ENCODE peak calls at places on chromosomes 1 and 21, in nine cellular contexts. N, R, H, P, O, U, W, G and K are unnamed samples.

GRCh38 chr1:26059906-26060305 is 7.5 kb downstream of the TRIM63 start:
- DNase-seq in N (no peak), R (no peak), H (no peak), P (no peak), O (no peak), U (no peak), W (no peak), G (no peak), K (no peak)

GRCh38 chr1:36397083-36397377 is 678 bp downstream of the LSM10 start:
- DNase-seq in N (no peak), R (no peak), H (no peak), P (no peak), O (no peak), U (no peak), W (no peak), G (no peak), K (no peak)

GRCh38 chr1:153678519-153679336 is at the start of gene NPR1:
- DNase-seq in N (no peak), R (no peak), H (peak), P (no peak), O (peak), U (no peak), W (no peak), G (no peak), K (no peak)

GRCh38 chr1:234409328-234409727 is 36.1 kb downstream of the COA6 start:
- DNase-seq in N (no peak), R (no peak), H (no peak), P (no peak), O (no peak), U (no peak), W (no peak), G (peak), K (no peak)

GRCh38 chr1:42282024-42282579 is 52.9 kb downstream of the FOXJ3 start:
- DNase-seq in N (peak), R (no peak), H (no peak), P (no peak), O (no peak), U (peak), W (no peak), G (peak), K (peak)

GRCh38 chr21:29511076-29511475 is 212.4 kb downstream of the BACH1 start:
- DNase-seq in N (no peak), R (no peak), H (no peak), P (no peak), O (no peak), U (no peak), W (no peak), G (no peak), K (no peak)

GRCh38 chr1:176843352-176844297 is 320.9 kb downstream of the ASTN1 start:
- DNase-seq in N (no peak), R (no peak), H (no peak), P (peak), O (no peak), U (no peak), W (peak), G (peak), K (peak)

GRCh38 chr1:158077366-158078256 is 84.2 kb downstream of the KIRREL1 start:
- DNase-seq in N (no peak), R (no peak), H (no peak), P (no peak), O (no peak), U (no peak), W (no peak), G (no peak), K (no peak)

GRCh38 chr1:115258302-115258866 is 79.7 kb downstream of the NGF start:
- DNase-seq in N (no peak), R (no peak), H (no peak), P (no peak), O (no peak), U (no peak), W (peak), G (peak), K (no peak)

GRCh38 chr1:207938016-207938415 is 27.1 kb upstream of the CD34 start:
- DNase-seq in N (no peak), R (no peak), H (no peak), P (no peak), O (no peak), U (no peak), W (peak), G (peak), K (no peak)

GRCh38 chr1:109275706-109276345 is 7.1 kb downstream of the PSRC1 start:
- DNase-seq in N (no peak), R (no peak), H (no peak), P (no peak), O (peak), U (no peak), W (peak), G (peak), K (no peak)

GRCh38 chr21:21200103-21200938 is 202.1 kb downstream of the NCAM2 start:
- DNase-seq in N (peak), R (no peak), H (peak), P (no peak), O (no peak), U (peak), W (peak), G (peak), K (peak)

GRCh38 chr1:25727026-25727818 is 72.8 kb upstream of the SELENON start:
- DNase-seq in N (no peak), R (no peak), H (no peak), P (no peak), O (no peak), U (no peak), W (no peak), G (peak), K (no peak)

GRCh38 chr1:246012271-246012854 is 494.7 kb downstream of the SMYD3 start:
- DNase-seq in N (no peak), R (no peak), H (no peak), P (no peak), O (no peak), U (no peak), W (peak), G (peak), K (no peak)

GRCh38 chr1:98323906-98324358 is 337.6 kb upstream of the SNX7 start:
- DNase-seq in N (peak), R (no peak), H (no peak), P (no peak), O (no peak), U (peak), W (peak), G (peak), K (peak)

GRCh38 chr1:200634449-200635122 is 14.0 kb upstream of the KIF14 start:
- DNase-seq in N (no peak), R (no peak), H (no peak), P (no peak), O (no peak), U (no peak), W (no peak), G (no peak), K (no peak)
- TF ChIP-seq CTCF in N (no peak), R (no peak), H (no peak), P (no peak), O (no peak), U (peak), W (peak), G (peak), K (peak)

DNA sequence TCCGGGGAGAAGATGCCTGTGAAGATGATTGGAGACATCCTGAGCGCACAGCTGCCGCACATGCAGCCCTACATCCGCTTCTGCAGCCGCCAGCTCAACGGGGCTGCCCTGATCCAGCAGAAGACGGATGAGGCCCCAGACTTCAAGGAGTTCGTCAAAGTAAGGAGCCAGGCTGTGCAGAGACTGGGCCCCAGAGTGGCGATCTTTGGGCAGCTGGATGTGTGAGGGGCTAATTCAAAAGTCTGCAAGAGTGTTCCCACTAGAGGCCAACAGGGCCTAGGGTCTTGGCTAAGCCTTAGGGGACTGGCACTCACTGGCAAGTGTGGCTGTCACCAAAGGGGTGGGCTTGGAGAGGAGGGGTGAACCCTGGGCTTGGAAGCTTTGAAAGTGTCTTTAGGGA is 50.4 kb downstream of the ATP5PO start:
- DNase-seq in N (no peak), R (no peak), H (no peak), P (no peak), O (no peak), U (no peak), W (no peak), G (no peak), K (no peak)
- H3K4me3 ChIP-seq in N (no peak), R (no peak), H (no peak), P (no peak), O (no peak), U (no peak), W (no peak), G (no peak), K (no peak)

DNA sequence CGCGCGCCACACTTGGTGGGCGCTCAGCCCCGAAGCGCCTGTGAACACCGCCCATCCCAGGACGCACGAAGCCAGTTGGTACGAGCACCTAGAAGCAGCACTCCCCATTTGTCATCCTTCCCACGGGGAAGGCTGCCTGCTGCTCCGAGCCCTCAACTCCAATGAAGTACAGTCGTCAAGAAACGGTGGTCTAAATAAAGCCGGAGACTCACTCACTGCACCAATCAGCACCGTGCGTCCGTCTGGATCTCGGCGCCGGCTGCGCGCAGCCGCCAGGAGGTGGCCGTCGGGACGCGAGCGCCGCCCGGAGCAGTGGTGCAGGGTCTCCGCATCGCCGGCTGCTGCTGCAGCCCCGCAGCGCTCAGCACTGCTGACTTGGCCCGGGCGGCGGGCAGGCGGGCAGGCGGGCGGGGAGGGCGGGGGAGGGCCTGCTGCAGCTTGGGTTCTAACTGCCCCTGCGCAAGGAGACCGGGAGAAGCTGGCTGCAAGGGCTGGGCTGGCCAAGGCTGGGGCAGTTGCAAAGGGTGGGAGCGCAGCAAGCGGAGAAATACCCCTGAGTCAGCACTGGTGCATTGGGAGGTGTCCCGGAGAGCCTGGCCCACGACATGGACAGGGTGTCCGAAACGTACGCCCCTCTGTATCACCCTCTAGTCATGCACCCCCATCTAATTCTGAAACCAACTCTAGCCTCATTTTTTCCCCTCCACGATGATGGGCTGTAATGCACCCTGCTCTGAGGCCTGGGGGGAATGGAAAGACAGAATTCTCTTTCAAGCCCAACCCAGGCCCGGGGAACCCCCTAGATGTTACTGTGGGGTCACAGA is 35.8 kb upstream of the H6PD start:
- DNase-seq in N (no peak), R (no peak), H (no peak), P (no peak), O (no peak), U (no peak), W (no peak), G (peak), K (no peak)
- TF ChIP-seq CTCF in N (no peak), R (no peak), H (no peak), P (no peak), O (no peak), U (peak), W (no peak), G (peak), K (peak)

DNA sequence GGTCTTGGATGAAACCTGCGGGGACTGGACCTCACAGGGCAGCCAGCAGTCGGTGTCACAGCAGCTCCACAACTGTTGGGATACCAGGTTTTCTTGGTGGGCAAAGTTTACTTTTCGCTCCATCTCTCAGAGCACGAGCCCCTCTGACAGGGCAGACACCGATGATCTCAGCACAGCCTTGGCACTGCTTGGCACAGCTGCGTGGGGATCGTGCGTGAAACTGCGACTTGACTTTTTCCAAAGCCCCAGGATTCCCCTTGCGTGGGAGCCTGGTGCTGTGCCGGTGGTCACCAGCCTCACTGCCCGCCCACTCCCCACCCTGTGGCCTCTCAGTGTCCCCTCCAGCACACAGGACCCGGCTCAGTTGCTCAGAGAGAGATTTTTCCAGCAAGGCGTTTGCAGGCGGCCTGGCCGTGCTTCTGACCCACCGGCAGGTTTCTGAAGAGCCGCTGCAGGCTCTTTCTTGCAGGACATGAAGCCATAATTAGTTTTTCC is 57.3 kb downstream of the SIK1 start:
- DNase-seq in N (no peak), R (no peak), H (no peak), P (no peak), O (no peak), U (no peak), W (no peak), G (no peak), K (no peak)
- H3K4me3 ChIP-seq in N (no peak), R (no peak), H (no peak), P (no peak), O (no peak), U (no peak), W (no peak), G (no peak), K (no peak)

GRCh38 chr1:68470388-68470970 is 20.7 kb upstream of the RPE65 start:
- DNase-seq in N (no peak), R (no peak), H (no peak), P (no peak), O (no peak), U (no peak), W (peak), G (peak), K (no peak)
- TF ChIP-seq CTCF in N (peak), R (no peak), H (no peak), P (peak), O (peak), U (peak), W (peak), G (peak), K (peak)

GRCh38 chr1:45409243-45409642 is 69.0 kb upstream of the MUTYH start:
- DNase-seq in N (no peak), R (no peak), H (no peak), P (no peak), O (no peak), U (no peak), W (no peak), G (no peak), K (no peak)

GRCh38 chr1:45405636-45406035 is 65.4 kb upstream of the MUTYH start:
- DNase-seq in N (no peak), R (no peak), H (no peak), P (no peak), O (no peak), U (no peak), W (no peak), G (no peak), K (no peak)

GRCh38 chr1:45410850-45411509 is 70.7 kb upstream of the MUTYH start:
- DNase-seq in N (no peak), R (no peak), H (no peak), P (no peak), O (no peak), U (no peak), W (peak), G (no peak), K (no peak)

GRCh38 chr1:45411510-45411899 is 71.3 kb upstream of the MUTYH start:
- DNase-seq in N (no peak), R (no peak), H (no peak), P (no peak), O (no peak), U (no peak), W (peak), G (no peak), K (no peak)

DNA sequence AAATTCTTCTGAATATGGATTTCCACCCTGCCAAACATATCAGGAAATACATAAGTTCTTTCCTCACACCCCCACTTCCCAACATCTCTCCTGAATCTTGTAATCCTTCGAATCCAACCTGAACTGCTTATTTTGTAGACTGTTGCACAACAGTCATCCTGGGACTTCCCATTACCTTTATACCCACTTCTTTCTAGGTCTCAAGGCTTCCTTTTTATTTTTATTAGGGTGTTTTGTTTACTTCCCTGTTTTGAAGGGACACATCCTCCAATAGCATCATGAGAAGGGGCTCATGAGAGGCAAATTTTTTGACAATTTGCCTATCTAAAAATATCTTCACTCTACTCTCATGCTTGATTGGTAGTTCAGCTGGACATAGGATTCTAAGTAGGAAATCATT is 67.6 kb upstream of the MUTYH start:
- DNase-seq in N (no peak), R (no peak), H (no peak), P (no peak), O (no peak), U (no peak), W (no peak), G (no peak), K (no peak)
- H3K4me3 ChIP-seq in N (no peak), R (no peak), H (no peak), P (no peak), O (no peak), U (no peak), W (no peak), G (no peak), K (no peak)

GRCh38 chr1:59979551-59980070 is 53.0 kb upstream of the CYP2J2 start:
- DNase-seq in N (no peak), R (no peak), H (no peak), P (no peak), O (no peak), U (no peak), W (no peak), G (no peak), K (no peak)

GRCh38 chr1:59978026-59978425 is 51.5 kb upstream of the CYP2J2 start:
- DNase-seq in N (no peak), R (no peak), H (no peak), P (no peak), O (no peak), U (no peak), W (no peak), G (no peak), K (no peak)

GRCh38 chr1:59977075-59977410 is 50.5 kb upstream of the CYP2J2 start:
- DNase-seq in N (no peak), R (no peak), H (no peak), P (no peak), O (no peak), U (no peak), W (no peak), G (no peak), K (no peak)

GRCh38 chr1:59973719-59974118 is 47.1 kb upstream of the CYP2J2 start:
- DNase-seq in N (no peak), R (no peak), H (no peak), P (no peak), O (no peak), U (no peak), W (no peak), G (no peak), K (no peak)

GRCh38 chr1:59976194-59977074 is 49.9 kb upstream of the CYP2J2 start:
- DNase-seq in N (no peak), R (peak), H (peak), P (peak), O (peak), U (no peak), W (peak), G (peak), K (no peak)
- TF ChIP-seq CTCF in N (peak), R (peak), H (no peak), P (peak), O (peak), U (peak), W (peak), G (peak), K (peak)

GRCh38 chr1:93679546-93679945 is 2.1 kb downstream of the BCAR3 start:
- DNase-seq in N (no peak), R (no peak), H (no peak), P (no peak), O (no peak), U (no peak), W (peak), G (peak), K (no peak)
- H3K4me3 ChIP-seq in N (no peak), R (no peak), H (no peak), P (no peak), O (no peak), U (peak), W (peak), G (no peak), K (peak)

DNA sequence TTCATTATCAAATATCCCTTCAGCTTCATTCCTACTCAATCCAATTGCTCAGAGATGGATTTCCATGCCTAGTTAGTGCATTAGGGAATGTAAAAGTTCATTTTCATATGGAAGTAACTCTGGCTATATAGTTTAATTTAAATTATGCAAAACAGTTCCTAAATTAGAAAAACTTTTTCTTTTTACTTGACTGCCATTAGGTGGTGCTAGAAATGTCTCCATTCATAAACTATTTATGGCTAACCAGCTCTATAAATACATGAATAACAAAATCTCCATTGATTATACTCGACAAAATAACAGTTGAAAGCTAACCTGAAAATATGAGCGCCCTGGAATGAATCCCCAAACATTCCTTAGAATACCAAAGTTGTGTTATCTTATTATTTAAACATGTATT is 311.4 kb downstream of the USH2A start:
- DNase-seq in N (no peak), R (no peak), H (no peak), P (no peak), O (no peak), U (no peak), W (peak), G (peak), K (no peak)
- TF ChIP-seq CTCF in N (peak), R (no peak), H (no peak), P (peak), O (no peak), U (no peak), W (peak), G (peak), K (peak)

DNA sequence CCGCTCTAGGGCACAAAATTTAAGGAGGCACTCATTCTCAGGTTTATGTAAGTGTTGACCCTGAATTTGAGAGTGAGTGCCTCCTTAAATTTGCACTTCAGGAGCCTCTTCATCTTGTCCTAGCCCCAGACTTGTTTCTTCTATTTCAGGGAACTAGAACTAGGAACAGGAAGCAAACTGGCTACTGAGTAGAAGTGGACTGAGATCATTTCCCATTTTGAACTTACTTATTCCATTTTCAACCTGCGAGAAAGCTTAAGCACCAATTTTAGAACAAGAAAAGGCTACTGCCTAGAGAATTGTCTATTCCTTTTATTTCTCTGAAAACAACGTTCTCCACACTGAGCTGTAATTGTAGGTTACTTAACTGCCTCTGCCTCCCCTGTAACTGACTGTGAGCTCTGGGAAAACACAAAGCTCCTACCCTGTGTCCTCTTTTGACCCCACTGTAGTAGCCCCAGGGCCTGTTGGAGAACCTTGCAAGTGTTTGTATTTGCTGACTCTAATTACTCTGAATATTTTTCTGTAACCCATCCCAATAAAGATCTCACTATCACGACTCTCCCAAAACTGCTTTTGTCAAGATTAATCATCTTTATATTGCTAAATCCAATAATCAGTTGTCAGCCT is 2.5 kb downstream of the PPT1 start:
- DNase-seq in N (no peak), R (no peak), H (no peak), P (no peak), O (no peak), U (no peak), W (no peak), G (no peak), K (no peak)
- H3K4me3 ChIP-seq in N (no peak), R (no peak), H (no peak), P (no peak), O (no peak), U (no peak), W (no peak), G (no peak), K (no peak)